ENCODE peak calls at places on chromosomes 13 and 19, in six cellular contexts. I is stromal cell of bone marrow; B is CD4-positive, alpha-beta T cell; G is stimulated activated CD8-positive, alpha-beta memory T cell treated with anti-CD3 and anti-CD28 coated beads, Interleukin-4, amount 100 ng/mL, for 1 hour; U is foreskin fibroblast; V is omental fat pad. X is an unnamed sample.

GRCh38 chr13:77492982-77493381 is 42.5 kb upstream of the SCEL start:
- DNase-seq in B (no peak), I (no peak), U (peak), V (no peak), G (no peak), X (no peak)

GRCh38 chr13:48741377-48741776 is 87.6 kb downstream of the CYSLTR2 start:
- DNase-seq in V (no peak), I (no peak), G (no peak), B (no peak), U (peak), X (no peak)

GRCh38 chr19:13173129-13173737 is 23.0 kb downstream of the IER2 start:
- DNase-seq in U (no peak), B (no peak), G (no peak), V (no peak), I (no peak), X (no peak)

GRCh38 chr19:43797556-43797955 is 4.7 kb downstream of the LYPD5 start:
- DNase-seq in V (no peak), I (no peak), G (no peak), U (no peak), B (no peak), X (no peak)

GRCh38 chr13:71260246-71260645 is 606.8 kb downstream of the DACH1 start:
- DNase-seq in U (no peak), G (no peak), I (no peak), B (no peak), V (no peak), X (no peak)

GRCh38 chr13:33153421-33154381 is 131.9 kb downstream of the STARD13 start:
- DNase-seq in B (no peak), V (no peak), U (no peak), G (no peak), I (peak), X (no peak)

GRCh38 chr19:37980419-37980975 is 73.5 kb downstream of the SIPA1L3 start:
- DNase-seq in G (no peak), I (no peak), B (no peak), V (no peak), U (no peak), X (no peak)

GRCh38 chr19:15934332-15935078 is at the start of gene CYP4F11:
- DNase-seq in B (no peak), G (no peak), U (no peak), I (no peak), V (no peak), X (no peak)

GRCh38 chr13:35512271-35512920 is 35.9 kb upstream of the MAB21L1 start:
- DNase-seq in I (peak), U (peak), V (no peak), B (no peak), G (no peak), X (peak)

GRCh38 chr13:70108276-70108845 is at the start of gene KLHL1:
- DNase-seq in I (no peak), V (no peak), U (no peak), B (no peak), G (no peak), X (no peak)

GRCh38 chr19:53991224-53992113 is at the start of gene CACNG6:
- DNase-seq in U (no peak), V (no peak), I (no peak), B (no peak), G (no peak), X (no peak)

GRCh38 chr19:40229484-40229883 is 3.0 kb upstream of the CCNP start:
- DNase-seq in U (peak), G (no peak), V (no peak), B (no peak), I (peak), X (no peak)

GRCh38 chr19:39347332-39348227 is 5.4 kb downstream of the SAMD4B start:
- DNase-seq in B (no peak), V (no peak), U (no peak), G (no peak), I (no peak), X (no peak)

GRCh38 chr19:49614096-49614857 is 23.3 kb downstream of the PRR12 start:
- DNase-seq in B (no peak), U (peak), V (no peak), G (no peak), I (peak), X (peak)

GRCh38 chr19:53424968-53425597 is 6.7 kb upstream of the ZNF761 start:
- DNase-seq in G (peak), B (peak), V (peak), I (peak), U (peak), X (peak)

GRCh38 chr13:24680258-24680920 is at the start of gene ATP12A:
- DNase-seq in I (no peak), G (no peak), B (no peak), U (no peak), V (no peak), X (no peak)

GRCh38 chr13:113437408-113438010 is 15.8 kb downstream of the ADPRHL1 start:
- DNase-seq in G (no peak), V (no peak), I (no peak), B (no peak), U (no peak), X (no peak)

GRCh38 chr13:99278199-99278598 is 20.0 kb upstream of the GPR18 start:
- DNase-seq in U (no peak), B (no peak), V (no peak), I (no peak), G (no peak), X (no peak)

GRCh38 chr19:35375505-35376307 is 4.8 kb downstream of the GPR42 start:
- DNase-seq in U (no peak), I (no peak), V (no peak), G (no peak), B (no peak), X (no peak)

GRCh38 chr19:17863520-17864182 is 3.9 kb downstream of the RPL18A start:
- DNase-seq in U (no peak), V (no peak), G (no peak), I (no peak), B (no peak), X (no peak)